ENCODE peak calls at places on chromosomes 2 and 18, in ten cellular contexts. V is HCT116, E is endothelial cell of umbilical vein, Q is HL-60, T is stomach, U is breast epithelium, A is GM12891, K is esophagus muscularis mucosa, C is SK-N-SH, H is suprapubic skin. G is an unnamed sample.

GRCh38 chr2:46971914-46972313 is 56.3 kb upstream of the MCFD2 start:
- DNase-seq in V (no peak), E (no peak), Q (no peak), T (no peak), U (no peak), A (no peak), K (no peak), C (no peak), H (no peak), G (no peak)

GRCh38 chr2:61853086-61853847 is 593 bp downstream of the FAM161A start:
- DNase-seq in V (peak; percentile 37), E (no peak), Q (no peak), T (peak; percentile 73), U (no peak), A (peak; percentile 47), K (no peak), C (peak; percentile 84), H (no peak), G (no peak)

GRCh38 chr2:168060956-168061750 is 186.2 kb downstream of the STK39 start:
- DNase-seq in V (no peak), E (no peak), Q (no peak), T (no peak), U (no peak), A (no peak), K (no peak), C (no peak), H (no peak), G (no peak)

GRCh38 chr2:6337123-6337830 is 528.4 kb downstream of the CMPK2 start:
- DNase-seq in V (no peak), E (no peak), Q (no peak), T (no peak), U (no peak), A (no peak), K (no peak), C (no peak), H (no peak), G (no peak)

GRCh38 chr18:75854174-75854573 is 426.7 kb upstream of the SMIM21 start:
- DNase-seq in V (peak; percentile 26), E (no peak), Q (peak; percentile 13), T (no peak), U (no peak), A (no peak), K (no peak), C (no peak), H (no peak), G (no peak)

GRCh38 chr2:24920813-24921441 is 890 bp upstream of the ADCY3 start:
- DNase-seq in V (no peak), E (peak; percentile 25), Q (no peak), T (no peak), U (peak; percentile 28), A (no peak), K (no peak), C (peak; percentile 70), H (no peak), G (no peak)

GRCh38 chr2:129001926-129002325 is 683.3 kb upstream of the HS6ST1 start:
- DNase-seq in V (no peak), E (no peak), Q (no peak), T (no peak), U (no peak), A (no peak), K (peak; percentile 82), C (no peak), H (no peak), G (no peak)

GRCh38 chr2:43314299-43314927 is 88.0 kb upstream of the ZFP36L2 start:
- DNase-seq in V (no peak), E (no peak), Q (no peak), T (no peak), U (no peak), A (no peak), K (no peak), C (no peak), H (no peak), G (no peak)

GRCh38 chr2:72204156-72204781 is 56.6 kb upstream of the CYP26B1 start:
- DNase-seq in V (no peak), E (peak; percentile 89), Q (no peak), T (no peak), U (no peak), A (no peak), K (no peak), C (no peak), H (no peak), G (no peak)

GRCh38 chr18:74951165-74951760 is 257.7 kb downstream of the PTGR3 start:
- DNase-seq in V (no peak), E (peak; percentile 98), Q (no peak), T (peak; percentile 81), U (peak; percentile 68), A (no peak), K (no peak), C (no peak), H (no peak), G (no peak)

GRCh38 chr2:64202206-64202864 is 58.1 kb upstream of the PELI1 start:
- DNase-seq in V (no peak), E (peak; percentile 13), Q (no peak), T (no peak), U (no peak), A (no peak), K (no peak), C (no peak), H (no peak), G (no peak)

GRCh38 chr18:44779893-44780292 is 99.2 kb downstream of the SETBP1 start:
- DNase-seq in V (no peak), E (no peak), Q (no peak), T (no peak), U (no peak), A (no peak), K (no peak), C (no peak), H (no peak), G (no peak)
- TF ChIP-seq POLR2AphosphoS5 in V (no peak), E (no peak), Q (no peak), T (no peak), U (no peak), A (no peak), K (peak; percentile 82), C (no peak), H (no peak), G (no peak)

DNA sequence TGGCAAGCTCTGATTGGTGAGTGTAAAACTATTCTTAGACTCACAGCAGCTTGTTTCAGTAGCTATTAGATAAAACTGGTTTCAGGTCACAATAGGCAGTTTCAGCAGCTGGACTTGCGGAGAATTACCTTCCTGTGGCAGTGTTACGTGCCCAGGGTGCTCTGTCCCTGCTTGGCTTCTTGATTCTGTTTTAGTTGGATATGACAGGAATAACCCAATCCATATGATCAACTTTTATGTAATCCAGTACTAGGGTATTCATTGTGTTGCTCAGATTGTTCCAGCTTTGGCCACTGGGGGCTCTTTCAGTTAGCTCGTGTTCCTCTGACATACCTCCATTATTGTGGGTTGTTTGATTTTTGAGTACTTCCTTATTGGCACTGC is 43.1 kb downstream of the INPP4A start:
- DNase-seq in V (peak; percentile 39), E (peak; percentile 35), Q (peak; percentile 57), T (no peak), U (no peak), A (no peak), K (no peak), C (no peak), H (peak; percentile 47), G (no peak)
- TF ChIP-seq POLR2AphosphoS5 in V (no peak), E (no peak), Q (no peak), T (no peak), U (no peak), A (peak; percentile 79), K (no peak), C (no peak), H (no peak), G (no peak)

DNA sequence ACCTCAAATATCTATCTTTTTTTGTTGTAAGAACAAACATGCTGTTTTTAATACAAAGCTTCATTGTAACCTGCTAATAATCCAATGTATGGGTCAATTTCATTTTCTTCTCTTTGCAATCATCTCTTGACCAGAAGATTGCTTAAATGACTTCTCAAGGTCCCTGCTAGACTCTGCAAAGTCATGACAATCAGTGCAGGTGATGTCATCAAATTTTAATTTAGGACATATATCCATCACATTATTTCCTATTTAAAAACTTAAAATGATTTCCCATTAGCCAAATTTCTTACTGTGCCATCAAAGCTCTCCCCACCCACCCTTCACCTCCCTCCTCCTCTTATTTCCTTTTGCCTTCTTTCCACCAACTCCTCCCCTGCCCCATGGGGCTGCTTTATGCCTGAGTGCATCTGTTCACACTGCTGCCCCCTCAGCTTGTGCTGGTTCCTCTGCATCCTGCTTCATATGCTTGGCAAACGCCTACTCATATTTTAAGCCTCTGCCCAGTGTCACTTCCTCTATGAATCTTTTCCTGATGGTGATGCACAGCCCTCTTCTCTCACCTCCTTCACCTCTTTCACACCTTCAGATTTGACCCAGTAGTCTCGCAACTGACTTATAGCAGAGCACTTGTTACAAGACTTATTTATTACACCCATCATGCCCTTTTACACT is 20.3 kb downstream of the PLEK start:
- DNase-seq in V (no peak), E (no peak), Q (no peak), T (no peak), U (no peak), A (no peak), K (no peak), C (no peak), H (no peak), G (no peak)
- TF ChIP-seq POLR2AphosphoS5 in V (no peak), E (no peak), Q (peak; percentile 31), T (no peak), U (no peak), A (peak; percentile 42), K (no peak), C (no peak), H (no peak), G (no peak)

DNA sequence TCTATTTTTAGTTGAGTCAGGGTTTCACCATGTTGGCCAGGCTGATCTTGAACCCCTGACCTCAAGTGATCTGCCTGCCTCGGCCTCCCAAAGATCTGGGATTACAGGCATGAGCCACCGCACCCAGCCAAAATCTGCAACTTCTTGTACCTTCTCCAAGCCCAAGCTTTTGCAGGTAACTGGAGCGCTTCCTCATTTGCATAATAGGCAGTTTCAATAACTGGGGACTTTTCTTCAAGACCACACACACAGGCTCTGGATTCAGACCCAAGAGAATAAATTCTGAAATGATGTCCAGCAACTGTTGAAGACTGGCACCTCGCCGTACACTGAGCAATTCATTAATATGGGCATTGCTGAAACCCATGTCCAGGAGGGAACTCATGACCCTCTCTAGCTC is 2.8 kb downstream of the MTERF4 start:
- DNase-seq in V (no peak), E (no peak), Q (no peak), T (no peak), U (no peak), A (no peak), K (no peak), C (no peak), H (no peak), G (no peak)
- TF ChIP-seq POLR2AphosphoS5 in V (no peak), E (no peak), Q (no peak), T (no peak), U (no peak), A (no peak), K (no peak), C (no peak), H (no peak), G (no peak)

GRCh38 chr2:222950886-222951285 is 90.0 kb downstream of the ACSL3 start:
- DNase-seq in V (no peak), E (peak; percentile 50), Q (no peak), T (no peak), U (no peak), A (no peak), K (no peak), C (no peak), H (no peak), G (no peak)
- TF ChIP-seq POLR2AphosphoS5 in V (no peak), E (no peak), Q (no peak), T (no peak), U (no peak), A (no peak), K (no peak), C (peak; percentile 54), H (no peak), G (no peak)

GRCh38 chr2:235146871-235147565 is 195.2 kb downstream of the SH3BP4 start:
- DNase-seq in V (no peak), E (no peak), Q (no peak), T (no peak), U (no peak), A (no peak), K (peak; percentile 53), C (no peak), H (no peak), G (peak; percentile 71)
- TF ChIP-seq POLR2AphosphoS5 in V (no peak), E (no peak), Q (no peak), T (no peak), U (no peak), A (no peak), K (no peak), C (no peak), H (no peak), G (no peak)